ENCODE peak calls at places on chromosomes 6 and 20, in eight cellular contexts. E, A, G, J, F, B, Y and L are unnamed samples.

GRCh38 chr20:2799688-2800589 is 488 bp downstream of the CPXM1 start:
- DNase-seq in G (no peak), F (no peak), E (peak), A (no peak), Y (no peak), B (peak), J (peak), L (no peak)

GRCh38 chr6:154367839-154368695 is 11.5 kb upstream of the IPCEF1 start:
- DNase-seq in F (no peak), B (no peak), A (no peak), G (no peak), J (no peak), Y (no peak), E (no peak), L (peak)

GRCh38 chr20:46833360-46833759 is 61.3 kb upstream of the EYA2 start:
- DNase-seq in E (peak), G (no peak), J (no peak), F (no peak), B (no peak), Y (no peak), A (no peak), L (no peak)

GRCh38 chr6:143374014-143374413 is 76.5 kb downstream of the ADAT2 start:
- DNase-seq in E (no peak), J (no peak), G (no peak), B (no peak), A (no peak), F (no peak), Y (no peak), L (no peak)

GRCh38 chr6:148803979-148804378 is 57.1 kb downstream of the UST start:
- DNase-seq in J (no peak), F (no peak), B (no peak), A (no peak), E (peak), G (no peak), Y (no peak), L (no peak)

GRCh38 chr6:148577687-148578488 is 168.9 kb upstream of the UST start:
- DNase-seq in G (peak), E (peak), B (peak), F (peak), Y (peak), A (peak), J (peak), L (peak)

GRCh38 chr6:10809098-10809497 is 29.2 kb downstream of the MAK start:
- DNase-seq in J (peak), A (no peak), B (no peak), Y (no peak), G (no peak), E (no peak), F (no peak), L (no peak)

GRCh38 chr6:4861564-4861963 is 85.4 kb downstream of the CDYL start:
- DNase-seq in A (no peak), E (no peak), J (no peak), G (no peak), F (no peak), B (no peak), Y (no peak), L (no peak)

GRCh38 chr20:9807176-9807575 is 31.7 kb downstream of the PAK5 start:
- DNase-seq in B (no peak), J (no peak), F (no peak), E (no peak), A (no peak), G (no peak), Y (no peak), L (no peak)

GRCh38 chr20:36465109-36466080 is 75.9 kb upstream of the MYL9 start:
- DNase-seq in Y (peak), B (peak), J (peak), G (no peak), A (peak), E (peak), F (no peak), L (peak)

GRCh38 chr6:145630598-145630997 is 104.7 kb downstream of the EPM2A start:
- DNase-seq in E (no peak), G (no peak), B (no peak), Y (no peak), A (no peak), J (no peak), F (no peak), L (no peak)

GRCh38 chr6:135149376-135149775 is 31.7 kb upstream of the MYB start:
- DNase-seq in F (no peak), G (no peak), J (no peak), A (no peak), B (no peak), E (no peak), Y (no peak), L (no peak)

GRCh38 chr6:33787336-33787953 is 1.5 kb downstream of the LEMD2 start:
- DNase-seq in E (peak), F (no peak), B (no peak), A (no peak), J (peak), G (no peak), Y (no peak), L (no peak)

GRCh38 chr6:107612762-107613415 is 123.0 kb downstream of the SOBP start:
- DNase-seq in G (no peak), B (no peak), A (no peak), E (no peak), Y (no peak), F (no peak), J (no peak), L (peak)

GRCh38 chr6:69894578-69895347 is 28.4 kb downstream of the COL19A1 start:
- DNase-seq in A (peak), E (peak), J (peak), F (no peak), B (peak), Y (no peak), G (no peak), L (peak)

GRCh38 chr20:51106011-51106410 is 83.1 kb upstream of the KCNG1 start:
- DNase-seq in E (no peak), G (no peak), A (no peak), B (no peak), Y (no peak), J (no peak), F (no peak), L (peak)

GRCh38 chr6:1286972-1287600 is 24.8 kb upstream of the FOXQ1 start:
- DNase-seq in B (no peak), J (no peak), Y (no peak), A (no peak), E (peak), G (peak), F (no peak), L (peak)

GRCh38 chr6:52109073-52109635 is 21.7 kb upstream of the PKHD1 start:
- DNase-seq in J (no peak), Y (no peak), F (no peak), E (no peak), G (no peak), B (no peak), A (no peak), L (no peak)

DNA sequence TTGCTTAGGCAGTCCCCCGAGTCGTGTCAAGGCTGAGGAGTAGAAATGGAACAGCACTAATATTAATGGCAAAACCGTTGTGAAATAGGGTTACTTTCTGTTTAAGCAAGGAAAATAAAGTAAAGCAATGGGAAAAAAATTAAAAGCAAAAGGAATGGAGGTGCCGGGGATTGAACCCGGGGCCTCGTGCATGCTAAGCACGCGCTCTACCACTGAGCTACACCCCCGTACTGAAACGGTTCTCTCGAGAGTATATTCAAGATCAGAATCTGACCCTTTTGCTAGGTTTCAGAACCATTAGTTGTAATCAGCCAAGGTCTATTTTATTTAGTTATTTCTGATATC is 85.5 kb downstream of the TRIM27 start:
- DNase-seq in F (peak), B (peak), Y (peak), G (no peak), J (peak), E (peak), A (peak), L (peak)
- H3K4me3 ChIP-seq in F (peak), B (peak), Y (peak), G (peak), J (peak), E (peak), A (peak), L (peak)

GRCh38 chr20:11881453-11881852 is 36.2 kb upstream of the BTBD3 start:
- DNase-seq in B (no peak), Y (no peak), G (no peak), F (no peak), J (no peak), A (no peak), E (peak), L (no peak)
- H3K4me3 ChIP-seq in B (no peak), Y (no peak), G (no peak), F (no peak), J (no peak), A (no peak), E (no peak), L (no peak)

DNA sequence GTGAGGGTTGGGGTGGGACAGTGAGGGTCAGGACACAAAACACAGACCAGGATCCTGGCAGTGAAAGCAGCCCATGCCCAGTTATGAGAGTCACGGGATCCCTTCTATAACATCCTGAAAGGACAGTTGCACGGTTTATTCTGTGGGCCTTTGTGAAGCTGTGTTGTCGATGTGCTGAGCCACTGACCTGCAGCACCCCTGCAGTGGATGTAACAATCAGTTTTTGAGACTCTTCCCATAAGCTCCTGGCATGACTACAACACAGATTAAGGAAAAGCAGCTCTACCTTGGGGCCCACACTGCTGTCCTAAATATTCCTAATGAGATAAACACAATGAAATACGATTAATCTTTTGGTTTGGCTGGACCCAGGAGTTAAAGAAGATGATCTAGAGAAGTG is 3.7 kb downstream of the PYGB start:
- DNase-seq in E (no peak), F (no peak), A (no peak), G (no peak), B (no peak), J (no peak), Y (no peak), L (peak)
- H3K4me3 ChIP-seq in E (no peak), F (no peak), A (no peak), G (no peak), B (no peak), J (no peak), Y (no peak), L (peak)

GRCh38 chr6:30491963-30492616 is 2.8 kb downstream of the HLA-E start:
- DNase-seq in G (no peak), B (no peak), A (no peak), F (peak), E (no peak), Y (no peak), J (no peak), L (no peak)

GRCh38 chr6:30489081-30490030 is at the start of gene HLA-E:
- DNase-seq in F (peak), A (peak), E (peak), J (peak), G (peak), B (peak), Y (peak), L (peak)

GRCh38 chr6:30494275-30494990 is 5.1 kb downstream of the HLA-E start:
- DNase-seq in E (no peak), J (no peak), F (peak), G (no peak), A (no peak), B (no peak), Y (no peak), L (no peak)

GRCh38 chr6:30493643-30494250 is 4.4 kb downstream of the HLA-E start:
- DNase-seq in B (peak), Y (no peak), E (no peak), F (peak), A (no peak), J (peak), G (no peak), L (no peak)

GRCh38 chr6:30490031-30490876 is 945 bp downstream of the HLA-E start:
- DNase-seq in E (peak), J (peak), B (peak), F (peak), G (peak), Y (peak), A (peak), L (peak)
- H3K4me3 ChIP-seq in E (peak), J (peak), B (peak), F (peak), G (peak), Y (peak), A (peak), L (peak)

DNA sequence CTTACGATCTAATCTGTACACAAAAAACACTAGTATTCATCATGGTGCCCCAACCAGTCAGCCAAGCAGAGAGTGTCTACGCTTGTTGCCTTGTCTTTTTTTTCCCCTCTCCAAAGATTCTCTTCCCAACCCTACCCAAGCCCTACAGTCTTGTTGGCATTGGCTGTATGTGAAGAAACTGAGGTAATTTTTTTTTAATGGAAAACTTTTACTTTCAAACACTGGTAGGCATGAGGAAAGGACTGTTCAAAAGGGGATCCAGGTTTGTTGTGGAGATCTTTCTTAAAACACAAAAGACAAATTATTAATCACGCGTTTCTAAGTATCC is 89.2 kb upstream of the PRSS16 start:
- DNase-seq in G (no peak), A (no peak), B (no peak), F (no peak), Y (no peak), E (no peak), J (no peak), L (no peak)
- H3K4me3 ChIP-seq in G (no peak), A (no peak), B (peak), F (no peak), Y (no peak), E (peak), J (no peak), L (no peak)

DNA sequence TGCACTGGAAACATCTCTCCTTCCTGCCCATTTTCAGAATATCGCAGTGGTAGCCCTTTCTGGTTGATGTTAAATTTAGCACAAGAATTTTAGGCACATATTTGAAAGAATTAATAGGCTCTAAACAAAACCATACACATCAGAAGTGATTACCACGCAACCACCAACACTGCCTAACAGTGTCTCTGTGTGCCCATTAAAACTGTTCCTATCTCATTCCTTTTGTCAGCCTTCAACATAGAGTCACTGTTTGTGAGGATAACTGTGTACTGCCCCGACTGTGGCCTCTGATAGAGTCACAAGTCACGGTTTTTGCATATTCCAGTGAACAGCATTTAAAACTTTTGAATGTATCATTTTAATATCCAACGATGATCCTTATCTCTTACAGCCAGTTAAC is 116.8 kb upstream of the TNFAIP3 start:
- DNase-seq in J (no peak), G (no peak), F (no peak), E (no peak), Y (no peak), B (no peak), A (no peak), L (no peak)
- H3K4me3 ChIP-seq in J (no peak), G (no peak), F (no peak), E (no peak), Y (peak), B (no peak), A (no peak), L (no peak)